ENCODE peak calls at places on chromosomes 16 and 17, in ten cellular contexts. A is A549, L is neural crest cell, Y is esophagus muscularis mucosa, Q is Peyer's patch, V is nephron progenitor cell, H is AG10803, U is left ventricle myocardium inferior, D is GM23338, Z is progenitor cell of endocrine pancreas. T is an unnamed sample.

GRCh38 chr17:60920107-60920506 is 242.5 kb downstream of the BCAS3 start:
- DNase-seq in U (no peak), L (no peak), A (no peak), V (no peak), D (no peak), Y (no peak), H (no peak), Z (no peak), Q (no peak), T (no peak)

GRCh38 chr16:89407282-89407924 is 83.0 kb downstream of the ANKRD11 start:
- DNase-seq in Z (no peak), A (no peak), V (no peak), D (no peak), Y (no peak), H (no peak), U (no peak), Q (peak; percentile 58), L (no peak), T (no peak)

GRCh38 chr16:11218324-11218962 is 37.6 kb downstream of the SOCS1 start:
- DNase-seq in Y (no peak), A (peak; percentile 38), Z (no peak), H (peak; percentile 15), V (no peak), L (no peak), Q (no peak), D (peak; percentile 52), U (no peak), T (no peak)

GRCh38 chr16:14609716-14610115 is 20.3 kb downstream of the PARN start:
- DNase-seq in A (no peak), U (no peak), Y (no peak), L (no peak), V (no peak), Z (no peak), D (no peak), H (no peak), Q (no peak), T (no peak)

GRCh38 chr16:16186820-16187219 is 36.5 kb downstream of the ABCC6 start:
- DNase-seq in Y (no peak), Z (no peak), Q (no peak), H (no peak), A (no peak), V (no peak), D (no peak), L (no peak), U (no peak), T (no peak)

GRCh38 chr17:47621293-47622178 is 28.2 kb upstream of the KPNB1 start:
- DNase-seq in L (no peak), U (no peak), D (peak; percentile 60), Z (no peak), A (peak; percentile 88), Y (no peak), V (peak; percentile 12), Q (no peak), H (peak; percentile 87), T (no peak)

GRCh38 chr17:45147102-45147580 is 1.1 kb upstream of the HEXIM1 start:
- DNase-seq in A (no peak), Z (no peak), D (peak; percentile 87), Q (no peak), L (no peak), H (peak; percentile 71), V (no peak), Y (no peak), U (no peak), T (no peak)

GRCh38 chr16:7285520-7285919 is 47.1 kb upstream of the RBFOX1 start:
- DNase-seq in H (no peak), V (no peak), Q (no peak), U (no peak), A (no peak), D (no peak), Z (no peak), Y (no peak), L (no peak), T (no peak)

GRCh38 chr17:48756816-48757215 is 28.3 kb upstream of the HOXB13 start:
- DNase-seq in Y (no peak), D (no peak), U (no peak), H (no peak), Z (no peak), A (no peak), Q (no peak), V (no peak), L (no peak), T (no peak)

GRCh38 chr16:13291934-13292333 is 390.5 kb downstream of the SHISA9 start:
- DNase-seq in Z (peak; percentile 15), H (no peak), L (peak; percentile 18), D (peak; percentile 81), V (peak; percentile 67), A (no peak), U (no peak), Y (no peak), Q (no peak), T (no peak)

DNA sequence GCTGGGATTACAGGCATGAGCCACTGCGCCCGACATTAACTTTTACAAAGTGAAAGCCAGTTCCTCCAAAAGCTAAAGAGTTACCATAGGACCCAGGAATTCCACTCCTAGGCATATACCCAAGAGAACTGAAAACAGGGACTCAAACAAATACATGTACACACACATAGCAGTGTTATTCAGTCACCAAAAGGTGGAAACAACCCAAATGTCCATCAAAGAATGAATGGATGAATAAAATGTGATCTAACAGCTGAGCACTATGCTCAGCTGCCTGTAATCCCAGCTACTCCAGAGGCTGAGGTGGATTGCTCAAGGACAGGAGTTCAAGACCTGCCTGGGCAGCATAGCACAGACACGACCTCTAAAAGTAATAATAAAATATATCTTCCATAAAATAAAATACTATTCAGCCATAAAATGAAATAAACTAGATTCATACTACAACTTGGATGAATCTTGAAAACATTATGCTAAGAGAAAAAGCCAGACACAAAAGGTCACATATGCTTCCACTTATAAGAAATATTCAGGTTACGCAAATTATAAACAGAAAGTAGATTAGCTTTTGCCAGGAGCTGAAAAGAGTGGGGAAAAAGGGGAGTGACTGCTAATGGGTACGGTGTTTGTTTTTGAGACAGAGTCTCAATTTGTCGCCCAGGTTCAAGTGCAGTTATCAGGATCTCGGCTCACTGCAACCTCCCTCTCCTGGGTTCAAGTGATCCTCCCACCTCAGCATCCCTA is 9.3 kb upstream of the USP7 start:
- DNase-seq in U (no peak), Z (no peak), D (no peak), A (no peak), H (peak; percentile 80), Q (no peak), Y (no peak), L (no peak), V (no peak), T (no peak)
- TF ChIP-seq CTCF in U (no peak), Z (no peak), D (no peak), A (no peak), H (no peak), Q (no peak), Y (no peak), L (no peak), V (no peak), T (no peak)

GRCh38 chr17:35342207-35342744 is 31.1 kb downstream of the SLFN11 start:
- DNase-seq in U (no peak), Y (no peak), Q (no peak), H (no peak), Z (no peak), L (no peak), V (no peak), A (no peak), D (no peak), T (no peak)

GRCh38 chr17:35345926-35346771 is 27.3 kb downstream of the SLFN11 start:
- DNase-seq in Q (peak; percentile 77), L (no peak), V (peak; percentile 18), D (peak; percentile 72), Y (peak; percentile 93), A (no peak), U (peak; percentile 79), H (peak; percentile 52), Z (no peak), T (no peak)

GRCh38 chr17:35341465-35341992 is 31.9 kb downstream of the SLFN11 start:
- DNase-seq in Q (peak; percentile 55), Z (no peak), L (no peak), U (no peak), H (no peak), Y (no peak), V (no peak), D (no peak), A (no peak), T (no peak)

GRCh38 chr17:35344262-35344661 is 29.2 kb downstream of the SLFN11 start:
- DNase-seq in D (no peak), U (no peak), L (no peak), H (no peak), V (no peak), Y (no peak), Z (no peak), Q (no peak), A (no peak), T (no peak)

GRCh38 chr17:35345445-35345925 is 27.9 kb downstream of the SLFN11 start:
- DNase-seq in Y (no peak), D (peak; percentile 23), U (no peak), V (peak; percentile 16), L (no peak), Q (no peak), Z (no peak), H (no peak), A (no peak), T (no peak)
- TF ChIP-seq CTCF in Y (no peak), D (no peak), U (no peak), V (no peak), L (no peak), Q (no peak), Z (no peak), H (no peak), A (no peak), T (no peak)

GRCh38 chr17:80944326-80944725 is 47.3 kb upstream of the CHMP6 start:
- DNase-seq in Q (no peak), V (no peak), U (no peak), D (no peak), Z (no peak), Y (no peak), H (no peak), L (no peak), A (no peak), T (no peak)

GRCh38 chr17:80941171-80941570 is 50.5 kb upstream of the CHMP6 start:
- DNase-seq in H (no peak), U (no peak), D (no peak), Y (no peak), L (no peak), Q (no peak), Z (no peak), A (no peak), V (no peak), T (no peak)

GRCh38 chr17:80943346-80944145 is 48.1 kb upstream of the CHMP6 start:
- DNase-seq in V (no peak), Z (no peak), D (no peak), L (no peak), A (no peak), Y (no peak), U (no peak), H (no peak), Q (no peak), T (no peak)

GRCh38 chr17:80941743-80942211 is 49.9 kb upstream of the CHMP6 start:
- DNase-seq in Y (no peak), L (no peak), H (peak; percentile 38), Z (no peak), D (no peak), U (no peak), A (no peak), V (no peak), Q (no peak), T (no peak)

GRCh38 chr17:80942360-80943345 is 49.0 kb upstream of the CHMP6 start:
- DNase-seq in D (no peak), Z (no peak), L (no peak), V (no peak), Y (peak; percentile 98), U (peak; percentile 95), Q (peak; percentile 85), H (peak; percentile 91), A (no peak), T (no peak)
- TF ChIP-seq CTCF in D (no peak), Z (no peak), L (no peak), V (no peak), Y (peak; percentile 34), U (peak; percentile 37), Q (no peak), H (peak; percentile 42), A (no peak), T (no peak)

GRCh38 chr17:29117440-29117753 is 62.8 kb downstream of the MYO18A start:
- DNase-seq in Q (no peak), U (no peak), A (no peak), H (no peak), Y (no peak), V (no peak), L (no peak), D (no peak), Z (no peak), T (no peak)
- TF ChIP-seq CTCF in Q (no peak), U (peak; percentile 40), A (no peak), H (no peak), Y (no peak), V (peak; percentile 44), L (peak; percentile 41), D (no peak), Z (no peak), T (peak; percentile 64)